ENCODE peak calls at places on chromosomes 3 and 15, in ten cellular contexts. One of them, this sample, is unnamed.
A peak's percentile ranks its signal among the peaks of the same experiment; 100 is the strongest.

GRCh38 chr3:45777111-45777752 is 19.1 kb downstream of the SLC6A20 start:
- DNase-seq in stimulated activated CD4-positive, alpha-beta T cell treated with anti-CD3 and anti-CD28 coated beads, Interleukin-2, amount 100 ng/mL, for 48 hours: no peak
- DNase-seq in NCI-H146: no peak
- DNase-seq in HL-60: no peak
- DNase-seq in suprapubic skin: no peak
- DNase-seq in sigmoid colon: no peak
- DNase-seq in erythroblast: no peak
- DNase-seq in NCI-H345: no peak
- DNase-seq in activated T-helper 9 cell treated with anti-CD3 and anti-CD28 coated beads, Interleukin-2, amount 50 U/mL, for 16 hours: no peak
- DNase-seq in CD4-positive, alpha-beta T cell: no peak
- DNase-seq in this sample: no peak

GRCh38 chr15:80026754-80027153 is 32.7 kb upstream of the ZFAND6 start:
- DNase-seq in erythroblast: no peak
- DNase-seq in stimulated activated CD4-positive, alpha-beta T cell treated with anti-CD3 and anti-CD28 coated beads, Interleukin-2, amount 100 ng/mL, for 48 hours: no peak
- DNase-seq in suprapubic skin: peak; percentile 27
- DNase-seq in CD4-positive, alpha-beta T cell: no peak
- DNase-seq in sigmoid colon: no peak
- DNase-seq in NCI-H146: no peak
- DNase-seq in activated T-helper 9 cell treated with anti-CD3 and anti-CD28 coated beads, Interleukin-2, amount 50 U/mL, for 16 hours: no peak
- DNase-seq in HL-60: peak; percentile 70
- DNase-seq in NCI-H345: no peak
- DNase-seq in this sample: no peak

GRCh38 chr3:15528881-15529537 is 7.5 kb upstream of the COLQ start:
- DNase-seq in sigmoid colon: no peak
- DNase-seq in erythroblast: no peak
- DNase-seq in NCI-H146: no peak
- DNase-seq in CD4-positive, alpha-beta T cell: no peak
- DNase-seq in HL-60: no peak
- DNase-seq in activated T-helper 9 cell treated with anti-CD3 and anti-CD28 coated beads, Interleukin-2, amount 50 U/mL, for 16 hours: no peak
- DNase-seq in suprapubic skin: no peak
- DNase-seq in NCI-H345: no peak
- DNase-seq in stimulated activated CD4-positive, alpha-beta T cell treated with anti-CD3 and anti-CD28 coated beads, Interleukin-2, amount 100 ng/mL, for 48 hours: no peak
- DNase-seq in this sample: no peak

GRCh38 chr15:57133127-57133968 is 214.9 kb downstream of the TCF12 start:
- DNase-seq in NCI-H345: peak; percentile 43
- DNase-seq in erythroblast: peak; percentile 7
- DNase-seq in suprapubic skin: no peak
- DNase-seq in CD4-positive, alpha-beta T cell: no peak
- DNase-seq in activated T-helper 9 cell treated with anti-CD3 and anti-CD28 coated beads, Interleukin-2, amount 50 U/mL, for 16 hours: no peak
- DNase-seq in NCI-H146: peak; percentile 94
- DNase-seq in stimulated activated CD4-positive, alpha-beta T cell treated with anti-CD3 and anti-CD28 coated beads, Interleukin-2, amount 100 ng/mL, for 48 hours: no peak
- DNase-seq in HL-60: no peak
- DNase-seq in sigmoid colon: no peak
- DNase-seq in this sample: no peak

GRCh38 chr3:50251220-50251619 is 15.2 kb downstream of the GNAI2 start:
- DNase-seq in HL-60: no peak
- DNase-seq in suprapubic skin: no peak
- DNase-seq in erythroblast: peak; percentile 82
- DNase-seq in stimulated activated CD4-positive, alpha-beta T cell treated with anti-CD3 and anti-CD28 coated beads, Interleukin-2, amount 100 ng/mL, for 48 hours: no peak
- DNase-seq in CD4-positive, alpha-beta T cell: no peak
- DNase-seq in activated T-helper 9 cell treated with anti-CD3 and anti-CD28 coated beads, Interleukin-2, amount 50 U/mL, for 16 hours: peak; percentile 44
- DNase-seq in sigmoid colon: no peak
- DNase-seq in NCI-H345: no peak
- DNase-seq in NCI-H146: no peak
- DNase-seq in this sample: no peak

GRCh38 chr3:38119248-38119544 is 17.7 kb downstream of the ACAA1 start:
- DNase-seq in sigmoid colon: no peak
- DNase-seq in erythroblast: no peak
- DNase-seq in stimulated activated CD4-positive, alpha-beta T cell treated with anti-CD3 and anti-CD28 coated beads, Interleukin-2, amount 100 ng/mL, for 48 hours: no peak
- DNase-seq in HL-60: no peak
- DNase-seq in activated T-helper 9 cell treated with anti-CD3 and anti-CD28 coated beads, Interleukin-2, amount 50 U/mL, for 16 hours: no peak
- DNase-seq in CD4-positive, alpha-beta T cell: no peak
- DNase-seq in NCI-H146: no peak
- DNase-seq in suprapubic skin: no peak
- DNase-seq in NCI-H345: no peak
- DNase-seq in this sample: no peak

GRCh38 chr3:12995389-12996180 is 77.6 kb downstream of the IQSEC1 start:
- DNase-seq in stimulated activated CD4-positive, alpha-beta T cell treated with anti-CD3 and anti-CD28 coated beads, Interleukin-2, amount 100 ng/mL, for 48 hours: no peak
- DNase-seq in activated T-helper 9 cell treated with anti-CD3 and anti-CD28 coated beads, Interleukin-2, amount 50 U/mL, for 16 hours: no peak
- DNase-seq in erythroblast: peak; percentile 26
- DNase-seq in NCI-H146: no peak
- DNase-seq in sigmoid colon: no peak
- DNase-seq in suprapubic skin: no peak
- DNase-seq in NCI-H345: no peak
- DNase-seq in HL-60: peak; percentile 70
- DNase-seq in CD4-positive, alpha-beta T cell: no peak
- DNase-seq in this sample: no peak

GRCh38 chr3:10628902-10629700 is 123.7 kb upstream of the ATP2B2 start:
- DNase-seq in activated T-helper 9 cell treated with anti-CD3 and anti-CD28 coated beads, Interleukin-2, amount 50 U/mL, for 16 hours: no peak
- DNase-seq in erythroblast: no peak
- DNase-seq in CD4-positive, alpha-beta T cell: no peak
- DNase-seq in NCI-H345: no peak
- DNase-seq in suprapubic skin: no peak
- DNase-seq in NCI-H146: no peak
- DNase-seq in sigmoid colon: no peak
- DNase-seq in stimulated activated CD4-positive, alpha-beta T cell treated with anti-CD3 and anti-CD28 coated beads, Interleukin-2, amount 100 ng/mL, for 48 hours: no peak
- DNase-seq in HL-60: no peak
- DNase-seq in this sample: no peak

GRCh38 chr3:188446014-188446413 is 292.1 kb downstream of the LPP start:
- DNase-seq in HL-60: no peak
- DNase-seq in sigmoid colon: no peak
- DNase-seq in stimulated activated CD4-positive, alpha-beta T cell treated with anti-CD3 and anti-CD28 coated beads, Interleukin-2, amount 100 ng/mL, for 48 hours: no peak
- DNase-seq in NCI-H345: no peak
- DNase-seq in NCI-H146: no peak
- DNase-seq in suprapubic skin: no peak
- DNase-seq in CD4-positive, alpha-beta T cell: no peak
- DNase-seq in activated T-helper 9 cell treated with anti-CD3 and anti-CD28 coated beads, Interleukin-2, amount 50 U/mL, for 16 hours: no peak
- DNase-seq in erythroblast: no peak
- DNase-seq in this sample: no peak

GRCh38 chr15:70602834-70603560 is 160.4 kb downstream of the UACA start:
- DNase-seq in CD4-positive, alpha-beta T cell: no peak
- DNase-seq in activated T-helper 9 cell treated with anti-CD3 and anti-CD28 coated beads, Interleukin-2, amount 50 U/mL, for 16 hours: no peak
- DNase-seq in NCI-H345: no peak
- DNase-seq in stimulated activated CD4-positive, alpha-beta T cell treated with anti-CD3 and anti-CD28 coated beads, Interleukin-2, amount 100 ng/mL, for 48 hours: no peak
- DNase-seq in sigmoid colon: no peak
- DNase-seq in suprapubic skin: no peak
- DNase-seq in NCI-H146: no peak
- DNase-seq in erythroblast: no peak
- DNase-seq in HL-60: no peak
- DNase-seq in this sample: no peak

GRCh38 chr3:183548262-183548769 is 7.2 kb downstream of the KLHL6 start:
- DNase-seq in activated T-helper 9 cell treated with anti-CD3 and anti-CD28 coated beads, Interleukin-2, amount 50 U/mL, for 16 hours: no peak
- DNase-seq in HL-60: no peak
- DNase-seq in NCI-H146: peak; percentile 52
- DNase-seq in CD4-positive, alpha-beta T cell: no peak
- DNase-seq in suprapubic skin: no peak
- DNase-seq in NCI-H345: no peak
- DNase-seq in erythroblast: no peak
- DNase-seq in stimulated activated CD4-positive, alpha-beta T cell treated with anti-CD3 and anti-CD28 coated beads, Interleukin-2, amount 100 ng/mL, for 48 hours: no peak
- DNase-seq in sigmoid colon: no peak
- DNase-seq in this sample: no peak

GRCh38 chr3:136753112-136753939 is 1.1 kb upstream of the STAG1 start:
- DNase-seq in erythroblast: no peak
- DNase-seq in sigmoid colon: no peak
- DNase-seq in CD4-positive, alpha-beta T cell: no peak
- DNase-seq in NCI-H146: peak; percentile 63
- DNase-seq in suprapubic skin: no peak
- DNase-seq in stimulated activated CD4-positive, alpha-beta T cell treated with anti-CD3 and anti-CD28 coated beads, Interleukin-2, amount 100 ng/mL, for 48 hours: no peak
- DNase-seq in activated T-helper 9 cell treated with anti-CD3 and anti-CD28 coated beads, Interleukin-2, amount 50 U/mL, for 16 hours: no peak
- DNase-seq in NCI-H345: no peak
- DNase-seq in HL-60: peak; percentile 59
- DNase-seq in this sample: no peak

GRCh38 chr3:9183811-9184463 is 65.5 kb downstream of the SRGAP3 start:
- DNase-seq in CD4-positive, alpha-beta T cell: no peak
- DNase-seq in activated T-helper 9 cell treated with anti-CD3 and anti-CD28 coated beads, Interleukin-2, amount 50 U/mL, for 16 hours: no peak
- DNase-seq in stimulated activated CD4-positive, alpha-beta T cell treated with anti-CD3 and anti-CD28 coated beads, Interleukin-2, amount 100 ng/mL, for 48 hours: no peak
- DNase-seq in HL-60: no peak
- DNase-seq in NCI-H345: no peak
- DNase-seq in sigmoid colon: no peak
- DNase-seq in NCI-H146: no peak
- DNase-seq in erythroblast: no peak
- DNase-seq in suprapubic skin: peak; percentile 2
- DNase-seq in this sample: no peak

GRCh38 chr3:72346526-72346926 is 501.7 kb downstream of the SHQ1 start:
- DNase-seq in NCI-H146: no peak
- DNase-seq in activated T-helper 9 cell treated with anti-CD3 and anti-CD28 coated beads, Interleukin-2, amount 50 U/mL, for 16 hours: no peak
- DNase-seq in stimulated activated CD4-positive, alpha-beta T cell treated with anti-CD3 and anti-CD28 coated beads, Interleukin-2, amount 100 ng/mL, for 48 hours: no peak
- DNase-seq in CD4-positive, alpha-beta T cell: no peak
- DNase-seq in HL-60: peak; percentile 85
- DNase-seq in erythroblast: no peak
- DNase-seq in NCI-H345: no peak
- DNase-seq in sigmoid colon: peak; percentile 86
- DNase-seq in suprapubic skin: peak; percentile 73
- DNase-seq in this sample: peak; percentile 59

GRCh38 chr3:11536936-11537612 is 106.6 kb downstream of the VGLL4 start:
- DNase-seq in HL-60: no peak
- DNase-seq in CD4-positive, alpha-beta T cell: no peak
- DNase-seq in sigmoid colon: peak; percentile 57
- DNase-seq in NCI-H345: no peak
- DNase-seq in activated T-helper 9 cell treated with anti-CD3 and anti-CD28 coated beads, Interleukin-2, amount 50 U/mL, for 16 hours: no peak
- DNase-seq in erythroblast: no peak
- DNase-seq in suprapubic skin: peak; percentile 54
- DNase-seq in NCI-H146: no peak
- DNase-seq in stimulated activated CD4-positive, alpha-beta T cell treated with anti-CD3 and anti-CD28 coated beads, Interleukin-2, amount 100 ng/mL, for 48 hours: no peak
- DNase-seq in this sample: no peak

GRCh38 chr3:171001957-171002694 is 24.4 kb downstream of the SLC2A2 start:
- DNase-seq in activated T-helper 9 cell treated with anti-CD3 and anti-CD28 coated beads, Interleukin-2, amount 50 U/mL, for 16 hours: no peak
- DNase-seq in erythroblast: no peak
- DNase-seq in sigmoid colon: no peak
- DNase-seq in CD4-positive, alpha-beta T cell: no peak
- DNase-seq in NCI-H146: no peak
- DNase-seq in suprapubic skin: no peak
- DNase-seq in stimulated activated CD4-positive, alpha-beta T cell treated with anti-CD3 and anti-CD28 coated beads, Interleukin-2, amount 100 ng/mL, for 48 hours: no peak
- DNase-seq in NCI-H345: no peak
- DNase-seq in HL-60: no peak
- DNase-seq in this sample: no peak

GRCh38 chr3:155418426-155418825 is 124.9 kb upstream of the STRIT1 start:
- DNase-seq in erythroblast: peak; percentile 16
- DNase-seq in NCI-H345: peak; percentile 2
- DNase-seq in NCI-H146: no peak
- DNase-seq in CD4-positive, alpha-beta T cell: no peak
- DNase-seq in activated T-helper 9 cell treated with anti-CD3 and anti-CD28 coated beads, Interleukin-2, amount 50 U/mL, for 16 hours: no peak
- DNase-seq in sigmoid colon: peak; percentile 69
- DNase-seq in suprapubic skin: no peak
- DNase-seq in stimulated activated CD4-positive, alpha-beta T cell treated with anti-CD3 and anti-CD28 coated beads, Interleukin-2, amount 100 ng/mL, for 48 hours: no peak
- DNase-seq in HL-60: no peak
- DNase-seq in this sample: no peak

GRCh38 chr3:22474706-22475470 is 723.9 kb upstream of the ZNF385D start:
- DNase-seq in HL-60: no peak
- DNase-seq in activated T-helper 9 cell treated with anti-CD3 and anti-CD28 coated beads, Interleukin-2, amount 50 U/mL, for 16 hours: no peak
- DNase-seq in NCI-H146: no peak
- DNase-seq in sigmoid colon: no peak
- DNase-seq in NCI-H345: no peak
- DNase-seq in suprapubic skin: no peak
- DNase-seq in erythroblast: no peak
- DNase-seq in CD4-positive, alpha-beta T cell: no peak
- DNase-seq in stimulated activated CD4-positive, alpha-beta T cell treated with anti-CD3 and anti-CD28 coated beads, Interleukin-2, amount 100 ng/mL, for 48 hours: no peak
- DNase-seq in this sample: no peak

GRCh38 chr15:80173022-80173759 is 20.4 kb downstream of the FAH start:
- DNase-seq in stimulated activated CD4-positive, alpha-beta T cell treated with anti-CD3 and anti-CD28 coated beads, Interleukin-2, amount 100 ng/mL, for 48 hours: peak; percentile 63
- DNase-seq in NCI-H146: peak; percentile 53
- DNase-seq in NCI-H345: peak; percentile 45
- DNase-seq in CD4-positive, alpha-beta T cell: peak; percentile 77
- DNase-seq in sigmoid colon: peak; percentile 82
- DNase-seq in erythroblast: peak; percentile 67
- DNase-seq in suprapubic skin: no peak
- DNase-seq in HL-60: peak; percentile 71
- DNase-seq in activated T-helper 9 cell treated with anti-CD3 and anti-CD28 coated beads, Interleukin-2, amount 50 U/mL, for 16 hours: peak; percentile 29
- DNase-seq in this sample: no peak

GRCh38 chr15:99443768-99444446 is 121.9 kb upstream of the MEF2A start:
- DNase-seq in sigmoid colon: peak; percentile 57
- DNase-seq in CD4-positive, alpha-beta T cell: peak; percentile 32
- DNase-seq in NCI-H146: no peak
- DNase-seq in erythroblast: no peak
- DNase-seq in NCI-H345: no peak
- DNase-seq in suprapubic skin: no peak
- DNase-seq in activated T-helper 9 cell treated with anti-CD3 and anti-CD28 coated beads, Interleukin-2, amount 50 U/mL, for 16 hours: no peak
- DNase-seq in stimulated activated CD4-positive, alpha-beta T cell treated with anti-CD3 and anti-CD28 coated beads, Interleukin-2, amount 100 ng/mL, for 48 hours: no peak
- DNase-seq in HL-60: no peak
- DNase-seq in this sample: no peak

GRCh38 chr3:126338796-126339241 is 18.4 kb downstream of the KLF15 start:
- DNase-seq in CD4-positive, alpha-beta T cell: peak; percentile 28
- DNase-seq in HL-60: no peak
- DNase-seq in erythroblast: no peak
- DNase-seq in activated T-helper 9 cell treated with anti-CD3 and anti-CD28 coated beads, Interleukin-2, amount 50 U/mL, for 16 hours: no peak
- DNase-seq in NCI-H345: no peak
- DNase-seq in sigmoid colon: peak; percentile 69
- DNase-seq in suprapubic skin: peak; percentile 50
- DNase-seq in stimulated activated CD4-positive, alpha-beta T cell treated with anti-CD3 and anti-CD28 coated beads, Interleukin-2, amount 100 ng/mL, for 48 hours: no peak
- DNase-seq in NCI-H146: no peak
- DNase-seq in this sample: no peak

This sample was measured in KG1.